ENCODE peak calls at places on chromosome 7, in four cellular contexts. One of them, this sample, is unnamed.

GRCh38 chr7:114949227-114949626 is 27.3 kb downstream of the MDFIC start:
- DNase-seq in posterior cingulate gyrus: no peak
- DNase-seq in HuH-7: no peak
- DNase-seq in IMR-90: no peak
- DNase-seq in this sample: no peak

GRCh38 chr7:120981888-120982615 is 6.5 kb upstream of the CPED1 start:
- DNase-seq in HuH-7: no peak
- DNase-seq in posterior cingulate gyrus: no peak
- DNase-seq in IMR-90: peak; percentile 76
- DNase-seq in this sample: no peak

GRCh38 chr7:151378496-151379192 is 31.2 kb downstream of the WDR86 start:
- DNase-seq in IMR-90: no peak
- DNase-seq in posterior cingulate gyrus: peak; percentile 39
- DNase-seq in HuH-7: no peak
- DNase-seq in this sample: no peak

GRCh38 chr7:102433319-102434038 is at the start of gene ORAI2:
- DNase-seq in HuH-7: peak; percentile 88
- DNase-seq in IMR-90: peak; percentile 59
- DNase-seq in posterior cingulate gyrus: peak; percentile 96
- DNase-seq in this sample: no peak

GRCh38 chr7:105675873-105676484 is 94.7 kb upstream of the EFCAB10 start:
- DNase-seq in IMR-90: no peak
- DNase-seq in HuH-7: no peak
- DNase-seq in posterior cingulate gyrus: no peak
- DNase-seq in this sample: no peak

GRCh38 chr7:137399827-137400823 is 56.6 kb upstream of the PTN start:
- DNase-seq in HuH-7: no peak
- DNase-seq in posterior cingulate gyrus: no peak
- DNase-seq in IMR-90: peak; percentile 74
- DNase-seq in this sample: no peak

GRCh38 chr7:131501422-131501821 is 55.0 kb downstream of the PODXL start:
- DNase-seq in HuH-7: no peak
- DNase-seq in IMR-90: peak; percentile 92
- DNase-seq in posterior cingulate gyrus: no peak
- DNase-seq in this sample: no peak

GRCh38 chr7:2233876-2234275 is 1.1 kb upstream of the MAD1L1 start:
- DNase-seq in IMR-90: peak; percentile 39
- DNase-seq in HuH-7: no peak
- DNase-seq in posterior cingulate gyrus: no peak
- DNase-seq in this sample: no peak

GRCh38 chr7:150401861-150402631 is 22.9 kb downstream of the ZNF775 start:
- DNase-seq in IMR-90: no peak
- DNase-seq in HuH-7: no peak
- DNase-seq in posterior cingulate gyrus: no peak
- DNase-seq in this sample: no peak

GRCh38 chr7:157688439-157689268 is 351.9 kb downstream of the DNAJB6 start:
- DNase-seq in posterior cingulate gyrus: no peak
- DNase-seq in HuH-7: no peak
- DNase-seq in IMR-90: no peak
- DNase-seq in this sample: no peak

GRCh38 chr7:15143936-15144335 is 241.4 kb upstream of the DGKB start:
- DNase-seq in IMR-90: no peak
- DNase-seq in HuH-7: no peak
- DNase-seq in posterior cingulate gyrus: no peak
- DNase-seq in this sample: no peak

GRCh38 chr7:2237109-2237602 is 4.4 kb upstream of the MAD1L1 start:
- DNase-seq in IMR-90: no peak
- DNase-seq in HuH-7: no peak
- DNase-seq in posterior cingulate gyrus: no peak
- DNase-seq in this sample: no peak

GRCh38 chr7:141072548-141073172 is 1.2 kb upstream of the TMEM178B start:
- DNase-seq in HuH-7: peak; percentile 50
- DNase-seq in IMR-90: peak; percentile 73
- DNase-seq in posterior cingulate gyrus: peak; percentile 96
- DNase-seq in this sample: no peak

GRCh38 chr7:44180631-44181030 is 8.6 kb downstream of the GCK start:
- DNase-seq in HuH-7: no peak
- DNase-seq in posterior cingulate gyrus: no peak
- DNase-seq in IMR-90: no peak
- DNase-seq in this sample: no peak

GRCh38 chr7:106165328-106165727 is 53.2 kb upstream of the SYPL1 start:
- DNase-seq in posterior cingulate gyrus: no peak
- DNase-seq in IMR-90: peak; percentile 36
- DNase-seq in HuH-7: no peak
- DNase-seq in this sample: no peak

This sample was measured in HepG2.